ENCODE peak calls at places on chromosomes 3 and 15, in eight cellular contexts. R, W, B, U, V, Z, L and K are unnamed samples.
A peak's percentile ranks its signal among the peaks of the same experiment; 100 is the strongest.

GRCh38 chr3:118628704-118629341 is 405.8 kb downstream of the IGSF11 start:
- DNase-seq in R (peak; percentile 86), W (peak; percentile 58), B (peak; percentile 35), U (peak; percentile 77), V (peak; percentile 91), Z (peak; percentile 15), L (peak; percentile 41), K (peak; percentile 63)

GRCh38 chr15:39795486-39795885 is 12.8 kb upstream of the FSIP1 start:
- DNase-seq in R (no peak), W (no peak), B (no peak), U (no peak), V (no peak), Z (no peak), L (no peak), K (no peak)

GRCh38 chr3:197308591-197308990 is 10.2 kb upstream of the DLG1 start:
- DNase-seq in R (no peak), W (no peak), B (no peak), U (no peak), V (no peak), Z (no peak), L (no peak), K (no peak)

GRCh38 chr15:35293353-35294130 is 208.4 kb upstream of the NANOGP8 start:
- DNase-seq in R (no peak), W (no peak), B (no peak), U (no peak), V (peak; percentile 29), Z (no peak), L (peak; percentile 65), K (no peak)

GRCh38 chr3:176663376-176663775 is 533.9 kb downstream of the TBL1XR1 start:
- DNase-seq in R (no peak), W (no peak), B (no peak), U (no peak), V (no peak), Z (no peak), L (no peak), K (no peak)

GRCh38 chr3:88595025-88595424 is 445.3 kb downstream of the C3orf38 start:
- DNase-seq in R (no peak), W (no peak), B (no peak), U (no peak), V (no peak), Z (no peak), L (no peak), K (no peak)

GRCh38 chr3:51630513-51630912 is 40.5 kb upstream of the TEX264 start:
- DNase-seq in R (no peak), W (no peak), B (no peak), U (no peak), V (no peak), Z (no peak), L (no peak), K (no peak)

GRCh38 chr3:183807881-183808280 is 17.5 kb downstream of the MAP6D1 start:
- DNase-seq in R (no peak), W (no peak), B (no peak), U (no peak), V (no peak), Z (no peak), L (no peak), K (no peak)

GRCh38 chr3:50418845-50419244 is 59.5 kb upstream of the TMEM115 start:
- DNase-seq in R (no peak), W (no peak), B (no peak), U (no peak), V (peak; percentile 43), Z (no peak), L (no peak), K (no peak)

GRCh38 chr15:82849556-82850241 is 40.3 kb downstream of the WHAMM start:
- DNase-seq in R (peak; percentile 90), W (peak; percentile 79), B (peak; percentile 79), U (peak; percentile 85), V (peak; percentile 96), Z (peak; percentile 49), L (peak; percentile 88), K (peak; percentile 79)

GRCh38 chr15:74587924-74588323 is 27.7 kb upstream of the CLK3 start:
- DNase-seq in R (no peak), W (no peak), B (no peak), U (no peak), V (peak; percentile 64), Z (no peak), L (no peak), K (no peak)

GRCh38 chr15:65385868-65386253 is 8.1 kb upstream of the IGDCC3 start:
- DNase-seq in R (no peak), W (no peak), B (no peak), U (no peak), V (no peak), Z (no peak), L (no peak), K (no peak)

GRCh38 chr3:55362206-55362960 is 124.7 kb downstream of the WNT5A start:
- DNase-seq in R (peak; percentile 37), W (no peak), B (no peak), U (no peak), V (no peak), Z (no peak), L (no peak), K (no peak)

GRCh38 chr15:75168374-75168773 is 33.3 kb upstream of the C15orf39 start:
- DNase-seq in R (no peak), W (no peak), B (no peak), U (no peak), V (no peak), Z (no peak), L (no peak), K (no peak)

GRCh38 chr15:49236869-49237268 is 66.8 kb downstream of the GALK2 start:
- DNase-seq in R (no peak), W (no peak), B (no peak), U (no peak), V (no peak), Z (no peak), L (no peak), K (no peak)

GRCh38 chr15:28130651-28131050 is 31.5 kb upstream of the OCA2 start:
- DNase-seq in R (no peak), W (no peak), B (no peak), U (no peak), V (no peak), Z (no peak), L (no peak), K (no peak)

GRCh38 chr3:134666466-134666865 is 15.6 kb upstream of the KY start:
- DNase-seq in R (no peak), W (no peak), B (no peak), U (no peak), V (no peak), Z (no peak), L (no peak), K (no peak)

GRCh38 chr3:52231502-52232278 is 6.2 kb upstream of the TLR9 start:
- DNase-seq in R (peak; percentile 64), W (peak; percentile 85), B (peak; percentile 71), U (peak; percentile 81), V (no peak), Z (peak; percentile 95), L (peak; percentile 72), K (peak; percentile 75)

GRCh38 chr15:41848595-41848994 is 9.9 kb downstream of the PLA2G4B start:
- DNase-seq in R (no peak), W (no peak), B (no peak), U (no peak), V (peak; percentile 72), Z (peak; percentile 36), L (no peak), K (no peak)

GRCh38 chr3:198092276-198092675 is 132.3 kb downstream of the LMLN start:
- DNase-seq in R (no peak), W (no peak), B (no peak), U (no peak), V (no peak), Z (no peak), L (no peak), K (no peak)

GRCh38 chr3:195580733-195581443 is 2.9 kb downstream of the APOD start:
- DNase-seq in R (peak; percentile 37), W (no peak), B (no peak), U (no peak), V (no peak), Z (no peak), L (no peak), K (no peak)

GRCh38 chr15:81064253-81064652 is 63.5 kb downstream of the TLNRD1 start:
- DNase-seq in R (no peak), W (no peak), B (no peak), U (no peak), V (no peak), Z (no peak), L (no peak), K (no peak)

GRCh38 chr15:89128320-89129122 is 40.3 kb downstream of the ABHD2 start:
- DNase-seq in R (no peak), W (no peak), B (no peak), U (no peak), V (no peak), Z (no peak), L (no peak), K (no peak)